ENCODE peak calls at places on chromosomes 3 and 15, in eight cellular contexts. I is right atrium auricular region, S is astrocyte, A is breast epithelium, Y is endothelial cell of umbilical vein, V is cardiac muscle cell, K is BE2C, G is HepG2. M is an unnamed sample. For H3K4me1, the result is how much of the 10 kb centered on the place peaks cover.

GRCh38 chr3:61903931-61904657 is 342.7 kb downstream of the PTPRG start:
- DNase-seq in Y (peak), V (peak), K (peak), I (no peak), A (no peak), G (no peak), S (peak), M (no peak)

GRCh38 chr3:37511357-37511970 is 337.1 kb upstream of the LRRFIP2 start:
- DNase-seq in G (no peak), A (no peak), Y (no peak), S (no peak), V (no peak), K (no peak), I (peak), M (no peak)

GRCh38 chr15:90585863-90586262 is 56.1 kb downstream of the CRTC3 start:
- DNase-seq in I (no peak), G (no peak), V (peak), K (no peak), Y (no peak), S (peak), A (no peak), M (no peak)

GRCh38 chr3:161284989-161285388 is 63.9 kb downstream of the NMD3 start:
- DNase-seq in S (no peak), Y (no peak), K (no peak), A (no peak), V (no peak), G (no peak), I (no peak), M (no peak)

GRCh38 chr15:70636540-70637165 is 126.7 kb downstream of the UACA start:
- DNase-seq in A (no peak), S (no peak), V (peak), Y (peak), I (no peak), K (peak), G (peak), M (no peak)

GRCh38 chr15:92617197-92618037 is 38.2 kb downstream of the FAM174B start:
- DNase-seq in Y (peak), A (peak), I (peak), S (peak), G (peak), V (peak), K (peak), M (peak)

GRCh38 chr3:64574194-64574593 is 113.6 kb downstream of the ADAMTS9 start:
- DNase-seq in A (no peak), Y (no peak), S (no peak), V (no peak), G (no peak), I (no peak), K (no peak), M (no peak)

GRCh38 chr3:164730810-164731209 is 347.5 kb downstream of the SI start:
- DNase-seq in A (no peak), Y (no peak), V (no peak), S (no peak), K (no peak), I (no peak), G (no peak), M (no peak)

GRCh38 chr3:159208080-159208479 is 406.2 kb downstream of the MFSD1 start:
- DNase-seq in G (no peak), A (no peak), V (no peak), Y (no peak), S (peak), I (no peak), K (no peak), M (no peak)

GRCh38 chr15:77091072-77091471 is 20.2 kb upstream of the TSPAN3 start:
- DNase-seq in K (no peak), S (no peak), V (no peak), Y (no peak), G (no peak), I (no peak), A (no peak), M (no peak)

GRCh38 chr15:58549013-58549779 is 117.4 kb downstream of the LIPC start:
- DNase-seq in I (peak), K (no peak), V (no peak), S (no peak), G (no peak), Y (no peak), A (no peak), M (no peak)

GRCh38 chr3:172919297-172919683 is 168.8 kb downstream of the ECT2 start:
- DNase-seq in G (peak), K (no peak), V (no peak), I (no peak), Y (no peak), A (no peak), S (no peak), M (no peak)

GRCh38 chr3:134474956-134475355 is 10.8 kb downstream of the ANAPC13 start:
- DNase-seq in K (no peak), G (no peak), I (no peak), S (no peak), V (no peak), A (no peak), Y (no peak), M (no peak)

GRCh38 chr3:59818033-59818936 is 768.5 kb upstream of the CFAP20DC start:
- DNase-seq in K (no peak), S (peak), G (no peak), V (peak), I (peak), Y (no peak), A (peak), M (no peak)

GRCh38 chr3:158094917-158095301 is 11.3 kb downstream of the SHOX2 start:
- DNase-seq in I (no peak), G (no peak), S (no peak), K (no peak), A (no peak), V (no peak), Y (no peak), M (no peak)

GRCh38 chr3:8537440-8537839 is 35.8 kb downstream of the LMCD1 start:
- DNase-seq in K (no peak), I (no peak), Y (no peak), V (no peak), G (no peak), A (no peak), S (no peak), M (no peak)

GRCh38 chr3:8536106-8537052 is 34.8 kb downstream of the LMCD1 start:
- DNase-seq in S (peak), K (no peak), V (peak), Y (no peak), A (no peak), G (no peak), I (no peak), M (no peak)

GRCh38 chr3:8529738-8530525 is 28.3 kb downstream of the LMCD1 start:
- DNase-seq in Y (peak), G (no peak), K (peak), S (peak), A (no peak), I (no peak), V (no peak), M (no peak)

GRCh38 chr3:8529197-8529637 is 27.6 kb downstream of the LMCD1 start:
- DNase-seq in I (no peak), V (peak), A (no peak), S (peak), Y (peak), K (peak), G (peak), M (no peak)

GRCh38 chr3:8532251-8532831 is 30.7 kb downstream of the LMCD1 start:
- DNase-seq in K (no peak), S (peak), G (no peak), V (no peak), I (no peak), Y (no peak), A (no peak), M (no peak)
- H3K4me1 ChIP-seq in K (under half), S (under half), G (half or more), V (under half), I (half or more), Y (under half), A (under half), M (half or more)

DNA sequence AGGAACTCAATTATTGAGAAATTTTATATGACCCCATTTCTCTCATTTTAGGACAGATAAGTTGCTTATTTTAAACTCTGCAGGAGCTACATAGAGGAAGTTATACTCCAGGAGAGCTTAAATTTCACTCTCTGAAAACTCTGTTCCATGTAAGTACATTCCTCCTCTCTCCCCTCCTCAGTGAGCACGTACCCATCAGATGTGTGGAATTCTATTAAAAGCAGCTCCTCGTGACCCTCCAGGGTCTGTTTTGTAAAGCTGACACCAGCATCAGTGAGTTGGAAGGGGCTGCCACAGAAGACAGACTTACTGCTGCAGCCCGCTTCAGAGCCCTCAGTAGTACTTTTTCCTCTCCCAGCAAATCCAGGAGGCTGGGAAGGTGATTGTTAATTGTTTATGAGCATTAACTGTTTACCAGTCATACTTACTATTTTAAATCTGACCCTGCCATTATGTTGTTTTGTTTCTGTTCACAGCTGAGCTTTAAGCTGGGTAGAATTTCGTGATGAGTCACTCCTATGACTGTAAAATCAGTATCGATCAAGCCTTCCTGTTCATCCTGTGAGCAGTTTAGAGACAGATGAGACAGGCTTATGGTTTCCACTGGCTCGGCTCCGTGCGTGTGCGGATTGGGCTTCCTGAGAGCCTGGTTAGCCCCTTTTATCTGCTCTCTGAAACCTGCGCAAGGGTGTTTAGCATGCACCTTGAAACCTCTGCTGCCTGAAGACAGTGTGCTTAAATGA is 20.4 kb downstream of the IGF1R start:
- DNase-seq in G (no peak), I (no peak), Y (peak), S (peak), A (no peak), V (no peak), K (no peak), M (no peak)
- H3K4me1 ChIP-seq in G (half or more), I (half or more), Y (under half), S (under half), A (under half), V (half or more), K (under half), M (half or more)

GRCh38 chr15:88621789-88622604 is 857 bp downstream of the AEN start:
- DNase-seq in S (peak), V (no peak), A (no peak), G (peak), Y (peak), I (no peak), K (no peak), M (no peak)

GRCh38 chr15:88620995-88621772 is at the start of gene AEN:
- DNase-seq in V (peak), Y (peak), S (peak), K (peak), A (peak), G (peak), I (peak), M (peak)

GRCh38 chr15:88623061-88623460 is 1.9 kb downstream of the AEN start:
- DNase-seq in G (peak), A (no peak), Y (peak), V (peak), K (no peak), S (peak), I (no peak), M (no peak)

GRCh38 chr15:88623632-88624031 is 2.5 kb downstream of the AEN start:
- DNase-seq in G (no peak), A (no peak), S (no peak), I (no peak), V (no peak), Y (no peak), K (no peak), M (no peak)

GRCh38 chr15:88622605-88622975 is 1.4 kb downstream of the AEN start:
- DNase-seq in V (no peak), I (no peak), A (no peak), Y (no peak), K (no peak), G (no peak), S (no peak), M (no peak)
- H3K4me1 ChIP-seq in V (under half), I (under half), A (under half), Y (under half), K (under half), G (half or more), S (under half), M (under half)

DNA sequence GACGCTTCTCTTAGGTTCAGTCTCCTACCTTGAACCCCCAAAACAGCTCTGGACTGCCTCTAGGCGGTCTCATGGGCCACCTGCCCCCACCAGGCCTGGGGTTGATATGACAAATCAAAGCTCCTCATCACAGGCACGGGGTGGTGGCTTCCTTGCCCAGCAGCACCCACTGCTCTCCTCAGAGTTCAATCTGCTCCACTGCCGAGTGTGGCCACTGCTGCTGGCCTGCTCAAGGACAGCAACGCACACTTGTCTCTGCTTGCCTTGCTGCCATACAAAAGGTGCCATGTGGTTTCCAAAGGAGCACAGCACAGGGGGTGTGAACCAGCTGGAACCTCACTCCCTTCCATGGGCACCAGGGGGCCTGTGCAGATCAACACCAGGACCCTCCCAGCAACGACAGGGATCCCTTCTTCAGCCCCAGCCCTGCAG is 10.2 kb downstream of the KBTBD13 start:
- DNase-seq in V (no peak), I (no peak), K (peak), A (no peak), Y (peak), G (no peak), S (no peak), M (no peak)
- H3K4me1 ChIP-seq in V (under half), I (half or more), K (under half), A (under half), Y (under half), G (half or more), S (under half), M (half or more)

GRCh38 chr3:149588909-149589308 is 68.9 kb downstream of the WWTR1 start:
- DNase-seq in G (no peak), A (no peak), K (no peak), I (no peak), V (no peak), Y (no peak), S (no peak), M (no peak)

GRCh38 chr3:149593416-149594160 is 64.2 kb downstream of the WWTR1 start:
- DNase-seq in K (no peak), V (no peak), A (no peak), I (no peak), Y (no peak), S (no peak), G (no peak), M (no peak)

GRCh38 chr3:149589332-149589731 is 68.5 kb downstream of the WWTR1 start:
- DNase-seq in G (no peak), I (no peak), K (no peak), Y (peak), V (peak), S (peak), A (no peak), M (no peak)

GRCh38 chr3:149592758-149593240 is 65.0 kb downstream of the WWTR1 start:
- DNase-seq in A (no peak), K (no peak), Y (peak), S (peak), V (no peak), I (no peak), G (no peak), M (no peak)

DNA sequence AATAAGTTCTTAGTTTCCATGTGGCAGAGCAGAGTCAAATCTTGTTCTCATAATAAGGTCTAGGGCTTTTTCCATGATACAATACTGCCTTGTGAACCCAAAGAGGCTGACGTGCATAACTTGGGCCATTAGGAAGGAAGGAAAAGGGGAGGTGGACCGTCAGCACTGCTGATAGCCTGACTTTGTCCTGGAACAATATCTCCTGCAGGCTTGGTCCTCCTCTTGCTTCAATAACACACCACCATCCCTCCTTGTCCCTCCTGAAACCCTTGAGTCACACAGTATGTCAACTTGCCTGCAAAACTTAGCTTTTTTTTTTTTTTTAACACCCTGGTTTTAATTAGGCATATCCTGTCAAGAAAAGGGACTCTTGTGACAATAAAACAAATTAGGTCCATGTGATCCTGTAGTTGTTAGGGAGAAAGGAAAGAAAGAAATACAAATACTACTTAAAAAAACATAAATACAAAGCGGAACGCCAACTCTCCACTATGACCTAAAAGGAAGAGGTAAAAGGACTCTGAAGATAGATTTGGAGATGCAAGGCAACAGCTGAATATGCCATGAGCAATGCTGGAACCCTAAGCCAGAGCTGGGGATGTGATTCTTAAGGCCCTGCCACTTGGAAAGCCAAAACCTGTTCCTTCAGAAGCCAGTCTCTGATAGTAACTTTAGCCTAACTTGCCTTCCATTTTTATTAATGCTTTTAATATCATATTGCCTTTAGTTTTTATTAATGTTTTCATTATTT is 67.0 kb downstream of the WWTR1 start:
- DNase-seq in K (no peak), G (no peak), I (no peak), V (no peak), S (no peak), Y (peak), A (no peak), M (no peak)
- H3K4me1 ChIP-seq in K (under half), G (under half), I (half or more), V (under half), S (under half), Y (half or more), A (under half), M (half or more)

M was measured in upper lobe of left lung.